ENCODE peak calls at places on chromosome 5, in eight cellular contexts. One of them, this sample, is unnamed. For H3K9me3, the result is how much of the 10 kb centered on the place peaks cover.

GRCh38 chr5:178418471-178419010 is 171.7 kb downstream of the COL23A1 start:
- DNase-seq in mesenchymal stem cell: no peak
- DNase-seq in AG04450: no peak
- DNase-seq in CD4-positive, alpha-beta memory T cell: no peak
- DNase-seq in aorta: peak
- DNase-seq in stomach: no peak
- DNase-seq in small intestine: no peak
- DNase-seq in lower lobe of right lung: no peak
- DNase-seq in this sample: no peak

GRCh38 chr5:126811515-126812198 is 34.7 kb downstream of the LMNB1 start:
- DNase-seq in aorta: no peak
- DNase-seq in CD4-positive, alpha-beta memory T cell: peak
- DNase-seq in AG04450: no peak
- DNase-seq in small intestine: no peak
- DNase-seq in lower lobe of right lung: no peak
- DNase-seq in stomach: no peak
- DNase-seq in mesenchymal stem cell: peak
- DNase-seq in this sample: no peak

GRCh38 chr5:159915913-159916840 is at the start of gene ADRA1B:
- DNase-seq in aorta: peak
- DNase-seq in AG04450: no peak
- DNase-seq in stomach: peak
- DNase-seq in lower lobe of right lung: peak
- DNase-seq in mesenchymal stem cell: peak
- DNase-seq in CD4-positive, alpha-beta memory T cell: no peak
- DNase-seq in small intestine: peak
- DNase-seq in this sample: no peak

GRCh38 chr5:135901633-135902032 is 6.0 kb upstream of the IL9 start:
- DNase-seq in AG04450: no peak
- DNase-seq in mesenchymal stem cell: no peak
- DNase-seq in aorta: no peak
- DNase-seq in lower lobe of right lung: no peak
- DNase-seq in stomach: no peak
- DNase-seq in small intestine: no peak
- DNase-seq in CD4-positive, alpha-beta memory T cell: no peak
- DNase-seq in this sample: no peak

GRCh38 chr5:157288405-157289163 is 22.7 kb downstream of the CYFIP2 start:
- DNase-seq in small intestine: no peak
- DNase-seq in lower lobe of right lung: no peak
- DNase-seq in aorta: no peak
- DNase-seq in stomach: no peak
- DNase-seq in CD4-positive, alpha-beta memory T cell: no peak
- DNase-seq in mesenchymal stem cell: no peak
- DNase-seq in AG04450: no peak
- DNase-seq in this sample: no peak

GRCh38 chr5:138654281-138654867 is 79.2 kb upstream of the HSPA9 start:
- DNase-seq in AG04450: peak
- DNase-seq in stomach: no peak
- DNase-seq in lower lobe of right lung: no peak
- DNase-seq in mesenchymal stem cell: peak
- DNase-seq in small intestine: peak
- DNase-seq in aorta: no peak
- DNase-seq in CD4-positive, alpha-beta memory T cell: peak
- DNase-seq in this sample: no peak

GRCh38 chr5:96641368-96641767 is 20.8 kb upstream of the CAST start:
- DNase-seq in CD4-positive, alpha-beta memory T cell: no peak
- DNase-seq in stomach: no peak
- DNase-seq in lower lobe of right lung: no peak
- DNase-seq in AG04450: no peak
- DNase-seq in mesenchymal stem cell: peak
- DNase-seq in aorta: no peak
- DNase-seq in small intestine: no peak
- DNase-seq in this sample: no peak

GRCh38 chr5:124263680-124264491 is 482.6 kb downstream of the ZNF608 start:
- DNase-seq in CD4-positive, alpha-beta memory T cell: no peak
- DNase-seq in AG04450: no peak
- DNase-seq in stomach: peak
- DNase-seq in small intestine: peak
- DNase-seq in mesenchymal stem cell: peak
- DNase-seq in aorta: no peak
- DNase-seq in lower lobe of right lung: no peak
- DNase-seq in this sample: no peak

GRCh38 chr5:67244345-67244793 is 47.8 kb upstream of the CD180 start:
- DNase-seq in small intestine: no peak
- DNase-seq in aorta: no peak
- DNase-seq in AG04450: no peak
- DNase-seq in stomach: no peak
- DNase-seq in CD4-positive, alpha-beta memory T cell: no peak
- DNase-seq in mesenchymal stem cell: no peak
- DNase-seq in lower lobe of right lung: no peak
- DNase-seq in this sample: no peak

GRCh38 chr5:72036951-72037350 is 70.3 kb upstream of the MAP1B start:
- DNase-seq in CD4-positive, alpha-beta memory T cell: no peak
- DNase-seq in aorta: no peak
- DNase-seq in stomach: no peak
- DNase-seq in AG04450: no peak
- DNase-seq in mesenchymal stem cell: peak
- DNase-seq in small intestine: no peak
- DNase-seq in lower lobe of right lung: no peak
- DNase-seq in this sample: no peak

GRCh38 chr5:122078116-122078865 is at the start of gene LOX:
- DNase-seq in stomach: peak
- DNase-seq in small intestine: peak
- DNase-seq in AG04450: peak
- DNase-seq in CD4-positive, alpha-beta memory T cell: no peak
- DNase-seq in mesenchymal stem cell: peak
- DNase-seq in aorta: peak
- DNase-seq in lower lobe of right lung: peak
- DNase-seq in this sample: no peak

GRCh38 chr5:1637639-1638481 is 114.1 kb upstream of the LPCAT1 start:
- DNase-seq in small intestine: no peak
- DNase-seq in AG04450: no peak
- DNase-seq in aorta: peak
- DNase-seq in mesenchymal stem cell: no peak
- DNase-seq in stomach: no peak
- DNase-seq in lower lobe of right lung: peak
- DNase-seq in CD4-positive, alpha-beta memory T cell: no peak
- DNase-seq in this sample: peak

GRCh38 chr5:132315529-132316067 is 21.4 kb downstream of the SLC22A4 start:
- DNase-seq in aorta: no peak
- DNase-seq in AG04450: no peak
- DNase-seq in small intestine: no peak
- DNase-seq in CD4-positive, alpha-beta memory T cell: no peak
- DNase-seq in lower lobe of right lung: no peak
- DNase-seq in stomach: no peak
- DNase-seq in mesenchymal stem cell: no peak
- DNase-seq in this sample: no peak

GRCh38 chr5:74682636-74683035 is 2.4 kb upstream of the HEXB start:
- DNase-seq in CD4-positive, alpha-beta memory T cell: no peak
- DNase-seq in lower lobe of right lung: no peak
- DNase-seq in small intestine: no peak
- DNase-seq in AG04450: no peak
- DNase-seq in stomach: no peak
- DNase-seq in aorta: no peak
- DNase-seq in mesenchymal stem cell: no peak
- DNase-seq in this sample: no peak

DNA sequence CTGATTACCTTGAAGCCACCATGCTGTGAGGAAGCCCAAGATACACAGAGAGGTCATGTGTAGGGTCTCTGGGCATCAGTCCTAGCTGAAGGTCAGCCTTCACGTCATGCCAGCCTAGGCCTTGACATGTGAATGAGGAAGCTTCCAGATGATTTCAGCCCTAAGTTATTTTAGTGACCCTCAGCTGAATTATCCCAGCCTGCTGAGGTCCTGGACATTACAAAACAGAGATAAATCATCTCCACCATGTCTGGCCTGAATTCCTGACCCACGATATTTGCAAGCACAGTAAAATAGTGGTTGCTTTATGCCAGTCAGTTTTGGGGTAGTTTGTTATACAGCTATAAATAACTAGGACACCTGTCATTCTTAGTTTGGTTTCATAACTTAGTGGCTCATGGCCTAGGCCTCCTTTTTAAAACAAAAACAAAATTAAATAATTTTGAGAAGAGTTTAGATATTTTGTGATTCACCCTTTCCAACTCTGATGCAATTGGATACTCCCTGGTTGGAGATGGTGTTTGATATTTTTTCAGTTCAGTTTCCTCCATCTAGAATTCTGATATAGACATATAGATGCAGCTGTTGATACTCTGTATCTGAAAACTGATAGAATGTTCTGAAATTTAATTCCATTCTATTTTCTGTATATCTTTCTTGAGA is 571.4 kb upstream of the CLINT1 start:
- DNase-seq in CD4-positive, alpha-beta memory T cell: no peak
- DNase-seq in lower lobe of right lung: no peak
- DNase-seq in AG04450: no peak
- DNase-seq in small intestine: no peak
- DNase-seq in aorta: no peak
- DNase-seq in stomach: no peak
- DNase-seq in mesenchymal stem cell: no peak
- DNase-seq in this sample: no peak
- H3K9me3 ChIP-seq in CD4-positive, alpha-beta memory T cell: under half
- H3K9me3 ChIP-seq in lower lobe of right lung: under half
- H3K9me3 ChIP-seq in AG04450: under half
- H3K9me3 ChIP-seq in small intestine: under half
- H3K9me3 ChIP-seq in aorta: under half
- H3K9me3 ChIP-seq in stomach: under half
- H3K9me3 ChIP-seq in mesenchymal stem cell: under half
- H3K9me3 ChIP-seq in this sample: under half

DNA sequence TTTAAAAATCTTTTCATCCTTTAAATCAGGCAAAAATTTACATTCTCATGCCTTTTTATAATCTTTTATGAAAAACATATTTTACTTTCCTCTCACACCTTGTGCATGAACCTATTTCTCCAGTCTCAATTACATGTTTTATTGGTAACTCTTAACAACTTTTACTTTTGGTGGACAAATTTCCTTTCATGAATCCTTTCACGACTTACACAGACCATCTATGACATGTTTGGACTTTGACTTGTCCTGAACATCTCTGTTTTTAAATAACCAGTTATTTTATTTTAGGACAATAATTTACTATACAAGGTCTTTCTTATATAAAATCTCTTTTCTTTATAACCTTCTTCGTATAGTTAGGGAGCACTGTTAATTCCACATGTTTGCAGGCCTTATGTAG is 26.5 kb upstream of the MTMR12 start:
- DNase-seq in small intestine: no peak
- DNase-seq in AG04450: no peak
- DNase-seq in mesenchymal stem cell: peak
- DNase-seq in CD4-positive, alpha-beta memory T cell: no peak
- DNase-seq in aorta: no peak
- DNase-seq in stomach: no peak
- DNase-seq in lower lobe of right lung: no peak
- DNase-seq in this sample: peak
- H3K9me3 ChIP-seq in small intestine: under half
- H3K9me3 ChIP-seq in AG04450: under half
- H3K9me3 ChIP-seq in mesenchymal stem cell: under half
- H3K9me3 ChIP-seq in CD4-positive, alpha-beta memory T cell: under half
- H3K9me3 ChIP-seq in aorta: under half
- H3K9me3 ChIP-seq in stomach: under half
- H3K9me3 ChIP-seq in lower lobe of right lung: under half
- H3K9me3 ChIP-seq in this sample: under half

DNA sequence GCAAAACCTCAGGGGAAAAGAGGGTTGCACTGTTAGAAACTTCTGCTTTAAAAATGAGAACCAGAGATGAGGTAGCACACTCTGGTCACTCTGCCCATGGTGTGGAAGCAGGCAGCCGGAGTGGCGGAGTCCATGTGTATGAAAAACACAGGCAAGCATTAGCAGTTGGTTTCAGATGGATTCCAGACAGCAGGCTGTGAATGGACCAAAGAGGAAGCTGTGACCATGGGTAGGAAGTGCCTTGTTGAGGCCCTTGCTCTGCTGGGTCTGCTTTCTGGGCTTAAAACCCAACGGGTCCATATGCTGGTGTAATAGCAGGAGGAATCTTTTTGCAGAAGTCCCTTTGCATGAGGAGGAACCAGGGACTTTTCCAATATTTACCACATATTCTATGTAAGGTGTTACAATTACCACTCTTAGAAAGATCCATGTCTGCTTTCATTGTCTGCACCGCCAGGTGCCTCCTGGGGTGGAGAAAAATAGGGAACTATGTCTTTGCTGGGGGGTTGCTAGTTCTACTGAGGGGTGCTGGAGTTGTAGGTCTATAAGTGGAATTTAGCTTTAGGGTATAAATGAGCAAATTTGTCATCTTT is 77.0 kb downstream of the ANKRD55 start:
- DNase-seq in CD4-positive, alpha-beta memory T cell: no peak
- DNase-seq in mesenchymal stem cell: no peak
- DNase-seq in stomach: no peak
- DNase-seq in aorta: no peak
- DNase-seq in lower lobe of right lung: peak
- DNase-seq in AG04450: no peak
- DNase-seq in small intestine: no peak
- DNase-seq in this sample: no peak
- H3K9me3 ChIP-seq in CD4-positive, alpha-beta memory T cell: under half
- H3K9me3 ChIP-seq in mesenchymal stem cell: under half
- H3K9me3 ChIP-seq in stomach: under half
- H3K9me3 ChIP-seq in aorta: under half
- H3K9me3 ChIP-seq in lower lobe of right lung: under half
- H3K9me3 ChIP-seq in AG04450: under half
- H3K9me3 ChIP-seq in small intestine: under half
- H3K9me3 ChIP-seq in this sample: under half

GRCh38 chr5:73393606-73394489 is 54.7 kb downstream of the FOXD1 start:
- DNase-seq in stomach: no peak
- DNase-seq in small intestine: no peak
- DNase-seq in CD4-positive, alpha-beta memory T cell: no peak
- DNase-seq in lower lobe of right lung: no peak
- DNase-seq in aorta: no peak
- DNase-seq in mesenchymal stem cell: no peak
- DNase-seq in AG04450: no peak
- DNase-seq in this sample: no peak

GRCh38 chr5:73395274-73395673 is 53.3 kb downstream of the FOXD1 start:
- DNase-seq in stomach: no peak
- DNase-seq in CD4-positive, alpha-beta memory T cell: no peak
- DNase-seq in small intestine: no peak
- DNase-seq in lower lobe of right lung: no peak
- DNase-seq in AG04450: no peak
- DNase-seq in mesenchymal stem cell: no peak
- DNase-seq in aorta: no peak
- DNase-seq in this sample: no peak

GRCh38 chr5:73391441-73391871 is 57.1 kb downstream of the FOXD1 start:
- DNase-seq in CD4-positive, alpha-beta memory T cell: no peak
- DNase-seq in mesenchymal stem cell: peak
- DNase-seq in lower lobe of right lung: no peak
- DNase-seq in AG04450: no peak
- DNase-seq in aorta: no peak
- DNase-seq in stomach: no peak
- DNase-seq in small intestine: no peak
- DNase-seq in this sample: no peak

GRCh38 chr5:73392775-73393174 is 55.8 kb downstream of the FOXD1 start:
- DNase-seq in CD4-positive, alpha-beta memory T cell: no peak
- DNase-seq in AG04450: no peak
- DNase-seq in aorta: no peak
- DNase-seq in small intestine: peak
- DNase-seq in stomach: no peak
- DNase-seq in mesenchymal stem cell: no peak
- DNase-seq in lower lobe of right lung: no peak
- DNase-seq in this sample: no peak

DNA sequence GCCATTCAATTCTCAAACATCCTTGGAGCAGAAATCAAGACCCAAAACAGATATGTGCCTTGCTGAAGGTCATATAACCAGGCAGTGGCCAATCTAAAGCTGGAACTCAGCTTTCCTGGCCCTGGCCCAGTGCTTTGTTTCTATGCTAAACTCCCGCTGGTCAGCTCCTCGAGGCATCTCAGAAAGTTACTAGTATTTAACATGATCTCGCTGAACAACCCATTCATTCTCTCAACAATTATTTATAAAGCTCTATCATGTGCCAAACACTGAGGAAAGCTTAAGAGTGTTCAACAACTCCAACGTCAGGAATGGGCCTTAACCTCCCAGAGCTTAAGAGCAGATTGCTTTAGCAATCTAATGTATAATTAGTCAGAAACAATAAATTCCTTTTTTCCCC is 54.0 kb downstream of the FOXD1 start:
- DNase-seq in mesenchymal stem cell: no peak
- DNase-seq in CD4-positive, alpha-beta memory T cell: no peak
- DNase-seq in stomach: no peak
- DNase-seq in AG04450: no peak
- DNase-seq in small intestine: no peak
- DNase-seq in aorta: no peak
- DNase-seq in lower lobe of right lung: no peak
- DNase-seq in this sample: no peak
- H3K9me3 ChIP-seq in mesenchymal stem cell: under half
- H3K9me3 ChIP-seq in CD4-positive, alpha-beta memory T cell: under half
- H3K9me3 ChIP-seq in stomach: under half
- H3K9me3 ChIP-seq in AG04450: under half
- H3K9me3 ChIP-seq in small intestine: under half
- H3K9me3 ChIP-seq in aorta: under half
- H3K9me3 ChIP-seq in lower lobe of right lung: under half
- H3K9me3 ChIP-seq in this sample: under half

This sample was measured in Karpas-422.